ENCODE peak calls at places on chromosome 12, in eight cellular contexts. One of them, this sample, is unnamed.

GRCh38 chr12:103401421-103401820 is 94.3 kb downstream of the C12orf42 start:
- DNase-seq in endodermal cell: peak; percentile 64
- DNase-seq in IMR-90: no peak
- DNase-seq in CD4-positive, alpha-beta memory T cell: peak; percentile 17
- DNase-seq in AG04450: no peak
- DNase-seq in fibroblast of pulmonary artery: no peak
- DNase-seq in A549: no peak
- DNase-seq in adipocyte: no peak
- DNase-seq in this sample: no peak

GRCh38 chr12:49633703-49634311 is 10.4 kb downstream of the PRPF40B start:
- DNase-seq in adipocyte: no peak
- DNase-seq in endodermal cell: no peak
- DNase-seq in AG04450: no peak
- DNase-seq in fibroblast of pulmonary artery: no peak
- DNase-seq in A549: no peak
- DNase-seq in CD4-positive, alpha-beta memory T cell: no peak
- DNase-seq in IMR-90: no peak
- DNase-seq in this sample: no peak

GRCh38 chr12:90959538-90960139 is 4.7 kb upstream of the CCER1 start:
- DNase-seq in endodermal cell: no peak
- DNase-seq in adipocyte: peak; percentile 84
- DNase-seq in AG04450: no peak
- DNase-seq in A549: peak; percentile 29
- DNase-seq in CD4-positive, alpha-beta memory T cell: peak; percentile 22
- DNase-seq in fibroblast of pulmonary artery: peak; percentile 76
- DNase-seq in IMR-90: peak; percentile 58
- DNase-seq in this sample: no peak

GRCh38 chr12:29510591-29511174 is 13.2 kb upstream of the OVCH1 start:
- DNase-seq in A549: no peak
- DNase-seq in adipocyte: no peak
- DNase-seq in fibroblast of pulmonary artery: no peak
- DNase-seq in IMR-90: no peak
- DNase-seq in endodermal cell: no peak
- DNase-seq in AG04450: no peak
- DNase-seq in CD4-positive, alpha-beta memory T cell: no peak
- DNase-seq in this sample: no peak

GRCh38 chr12:51473947-51474346 is 49.3 kb downstream of the SLC4A8 start:
- DNase-seq in AG04450: no peak
- DNase-seq in IMR-90: no peak
- DNase-seq in CD4-positive, alpha-beta memory T cell: no peak
- DNase-seq in A549: no peak
- DNase-seq in endodermal cell: no peak
- DNase-seq in adipocyte: no peak
- DNase-seq in fibroblast of pulmonary artery: no peak
- DNase-seq in this sample: no peak

GRCh38 chr12:132271755-132272092 is 57.7 kb downstream of the GALNT9 start:
- DNase-seq in IMR-90: no peak
- DNase-seq in AG04450: no peak
- DNase-seq in A549: no peak
- DNase-seq in endodermal cell: no peak
- DNase-seq in CD4-positive, alpha-beta memory T cell: no peak
- DNase-seq in adipocyte: no peak
- DNase-seq in fibroblast of pulmonary artery: no peak
- DNase-seq in this sample: no peak

GRCh38 chr12:62814243-62814642 is 120.7 kb downstream of the PPM1H start:
- DNase-seq in adipocyte: no peak
- DNase-seq in IMR-90: no peak
- DNase-seq in A549: no peak
- DNase-seq in fibroblast of pulmonary artery: no peak
- DNase-seq in AG04450: no peak
- DNase-seq in endodermal cell: peak; percentile 24
- DNase-seq in CD4-positive, alpha-beta memory T cell: no peak
- DNase-seq in this sample: no peak

GRCh38 chr12:67677166-67677565 is 28.6 kb downstream of the DYRK2 start:
- DNase-seq in IMR-90: peak; percentile 27
- DNase-seq in adipocyte: no peak
- DNase-seq in AG04450: no peak
- DNase-seq in A549: no peak
- DNase-seq in CD4-positive, alpha-beta memory T cell: no peak
- DNase-seq in endodermal cell: no peak
- DNase-seq in fibroblast of pulmonary artery: no peak
- DNase-seq in this sample: no peak

GRCh38 chr12:64091186-64091585 is 130.9 kb downstream of the KICS2 start:
- DNase-seq in fibroblast of pulmonary artery: no peak
- DNase-seq in AG04450: no peak
- DNase-seq in adipocyte: no peak
- DNase-seq in A549: no peak
- DNase-seq in CD4-positive, alpha-beta memory T cell: no peak
- DNase-seq in IMR-90: no peak
- DNase-seq in endodermal cell: no peak
- DNase-seq in this sample: no peak

GRCh38 chr12:115194857-115195256 is 510.9 kb upstream of the TBX3 start:
- DNase-seq in fibroblast of pulmonary artery: no peak
- DNase-seq in A549: no peak
- DNase-seq in IMR-90: no peak
- DNase-seq in CD4-positive, alpha-beta memory T cell: no peak
- DNase-seq in endodermal cell: no peak
- DNase-seq in AG04450: no peak
- DNase-seq in adipocyte: no peak
- DNase-seq in this sample: no peak

GRCh38 chr12:76417116-76417515 is 68.9 kb upstream of the BBS10 start:
- DNase-seq in fibroblast of pulmonary artery: no peak
- DNase-seq in CD4-positive, alpha-beta memory T cell: no peak
- DNase-seq in AG04450: no peak
- DNase-seq in endodermal cell: no peak
- DNase-seq in IMR-90: no peak
- DNase-seq in A549: no peak
- DNase-seq in adipocyte: no peak
- DNase-seq in this sample: no peak

GRCh38 chr12:48197967-48198618 is 5.0 kb downstream of the OR10AD1 start:
- DNase-seq in AG04450: peak; percentile 65
- DNase-seq in fibroblast of pulmonary artery: peak; percentile 95
- DNase-seq in endodermal cell: peak; percentile 100
- DNase-seq in IMR-90: peak; percentile 87
- DNase-seq in CD4-positive, alpha-beta memory T cell: peak; percentile 89
- DNase-seq in A549: peak; percentile 93
- DNase-seq in adipocyte: peak; percentile 92
- DNase-seq in this sample: peak; percentile 95

GRCh38 chr12:3173912-3174311 is 96.7 kb downstream of the TSPAN9 start:
- DNase-seq in AG04450: no peak
- DNase-seq in A549: no peak
- DNase-seq in adipocyte: no peak
- DNase-seq in fibroblast of pulmonary artery: no peak
- DNase-seq in CD4-positive, alpha-beta memory T cell: no peak
- DNase-seq in IMR-90: no peak
- DNase-seq in endodermal cell: no peak
- DNase-seq in this sample: no peak

DNA sequence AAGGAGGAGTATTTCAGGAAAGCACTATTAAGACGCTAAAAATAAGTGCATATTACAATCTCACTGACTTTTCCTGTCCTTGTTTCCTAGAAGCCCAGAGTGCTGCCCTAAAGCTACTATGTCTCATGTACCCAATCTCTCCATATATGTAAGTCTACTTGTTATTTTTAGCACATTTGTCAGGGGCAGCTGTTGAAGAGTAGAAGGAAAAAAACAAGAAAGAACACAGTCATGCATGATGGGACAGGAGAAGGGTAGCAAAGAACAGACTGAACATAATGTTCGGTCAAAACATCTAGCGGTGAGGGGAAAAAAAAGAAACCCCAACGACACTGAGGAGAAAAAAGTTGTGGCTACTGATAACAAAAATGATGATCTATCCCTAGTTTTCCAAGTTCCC is 14.3 kb downstream of the YBX3 start:
- DNase-seq in A549: no peak
- DNase-seq in AG04450: no peak
- DNase-seq in adipocyte: no peak
- DNase-seq in endodermal cell: no peak
- DNase-seq in IMR-90: no peak
- DNase-seq in fibroblast of pulmonary artery: no peak
- DNase-seq in CD4-positive, alpha-beta memory T cell: no peak
- DNase-seq in this sample: no peak
- H3K4me3 ChIP-seq in A549: no peak overlapping the region
- H3K4me3 ChIP-seq in AG04450: no peak overlapping the region
- H3K4me3 ChIP-seq in adipocyte: no peak overlapping the region
- H3K4me3 ChIP-seq in endodermal cell: no peak overlapping the region
- H3K4me3 ChIP-seq in IMR-90: no peak overlapping the region
- H3K4me3 ChIP-seq in fibroblast of pulmonary artery: no peak overlapping the region
- H3K4me3 ChIP-seq in CD4-positive, alpha-beta memory T cell: no peak overlapping the region
- H3K4me3 ChIP-seq in this sample: no peak overlapping the region

GRCh38 chr12:105084251-105085250 is at the start of gene ALDH1L2:
- DNase-seq in adipocyte: peak; percentile 95
- DNase-seq in A549: peak; percentile 58
- DNase-seq in CD4-positive, alpha-beta memory T cell: peak; percentile 14
- DNase-seq in endodermal cell: peak; percentile 100
- DNase-seq in AG04450: peak; percentile 72
- DNase-seq in IMR-90: peak; percentile 87
- DNase-seq in fibroblast of pulmonary artery: peak; percentile 91
- DNase-seq in this sample: peak; percentile 96
- H3K4me3 ChIP-seq in adipocyte: peak within 1 kb of the TSS; percentile 96
- H3K4me3 ChIP-seq in A549: peak within 1 kb of the TSS; percentile 64
- H3K4me3 ChIP-seq in CD4-positive, alpha-beta memory T cell: no peak within 1 kb of the TSS
- H3K4me3 ChIP-seq in endodermal cell: peak within 1 kb of the TSS; percentile 78
- H3K4me3 ChIP-seq in AG04450: peak within 1 kb of the TSS; percentile 97
- H3K4me3 ChIP-seq in IMR-90: peak within 1 kb of the TSS; percentile 59
- H3K4me3 ChIP-seq in fibroblast of pulmonary artery: peak within 1 kb of the TSS; percentile 91
- H3K4me3 ChIP-seq in this sample: peak within 1 kb of the TSS; percentile 72

GRCh38 chr12:6206327-6206726 is 6.1 kb downstream of the CD9 start:
- DNase-seq in AG04450: no peak
- DNase-seq in A549: no peak
- DNase-seq in CD4-positive, alpha-beta memory T cell: no peak
- DNase-seq in fibroblast of pulmonary artery: no peak
- DNase-seq in IMR-90: no peak
- DNase-seq in endodermal cell: no peak
- DNase-seq in adipocyte: no peak
- DNase-seq in this sample: no peak

GRCh38 chr12:6207254-6207942 is 7.2 kb downstream of the CD9 start:
- DNase-seq in endodermal cell: no peak
- DNase-seq in CD4-positive, alpha-beta memory T cell: no peak
- DNase-seq in AG04450: no peak
- DNase-seq in IMR-90: no peak
- DNase-seq in fibroblast of pulmonary artery: no peak
- DNase-seq in adipocyte: peak; percentile 44
- DNase-seq in A549: no peak
- DNase-seq in this sample: no peak

GRCh38 chr12:6204533-6205143 is 4.4 kb downstream of the CD9 start:
- DNase-seq in endodermal cell: no peak
- DNase-seq in A549: no peak
- DNase-seq in fibroblast of pulmonary artery: peak; percentile 61
- DNase-seq in AG04450: no peak
- DNase-seq in IMR-90: no peak
- DNase-seq in CD4-positive, alpha-beta memory T cell: no peak
- DNase-seq in adipocyte: no peak
- DNase-seq in this sample: no peak

GRCh38 chr12:6205144-6205539 is 4.9 kb downstream of the CD9 start:
- DNase-seq in AG04450: no peak
- DNase-seq in A549: no peak
- DNase-seq in IMR-90: no peak
- DNase-seq in endodermal cell: peak; percentile 88
- DNase-seq in adipocyte: peak; percentile 39
- DNase-seq in CD4-positive, alpha-beta memory T cell: no peak
- DNase-seq in fibroblast of pulmonary artery: peak; percentile 57
- DNase-seq in this sample: no peak

GRCh38 chr12:6205761-6206160 is 5.6 kb downstream of the CD9 start:
- DNase-seq in IMR-90: no peak
- DNase-seq in CD4-positive, alpha-beta memory T cell: no peak
- DNase-seq in AG04450: no peak
- DNase-seq in endodermal cell: no peak
- DNase-seq in fibroblast of pulmonary artery: no peak
- DNase-seq in adipocyte: no peak
- DNase-seq in A549: no peak
- DNase-seq in this sample: no peak
- H3K4me3 ChIP-seq in IMR-90: no peak overlapping the region
- H3K4me3 ChIP-seq in CD4-positive, alpha-beta memory T cell: no peak overlapping the region
- H3K4me3 ChIP-seq in AG04450: no peak overlapping the region
- H3K4me3 ChIP-seq in endodermal cell: no peak overlapping the region
- H3K4me3 ChIP-seq in fibroblast of pulmonary artery: no peak overlapping the region
- H3K4me3 ChIP-seq in adipocyte: no peak overlapping the region
- H3K4me3 ChIP-seq in A549: no peak overlapping the region
- H3K4me3 ChIP-seq in this sample: no peak overlapping the region

DNA sequence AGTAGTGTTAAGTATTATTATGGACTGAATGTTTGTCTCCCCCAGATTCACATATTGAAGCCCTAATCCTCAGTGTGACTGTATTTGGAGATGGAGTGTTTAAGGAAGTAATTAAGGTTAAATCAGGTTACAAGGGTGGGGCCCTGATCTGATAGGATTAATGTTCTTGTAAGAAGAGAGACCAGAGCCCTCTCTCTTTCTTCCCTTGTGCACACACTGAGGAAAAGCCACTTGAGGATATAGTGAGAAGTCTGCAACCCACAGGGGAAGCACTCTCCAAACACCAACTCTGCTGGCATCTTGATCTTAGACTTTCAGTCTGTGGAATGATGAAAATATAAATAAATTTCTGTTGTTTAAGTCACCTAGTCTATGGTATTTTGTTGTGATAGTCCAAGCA is 2.2 kb upstream of the KLRG1 start:
- DNase-seq in adipocyte: no peak
- DNase-seq in IMR-90: no peak
- DNase-seq in endodermal cell: no peak
- DNase-seq in A549: no peak
- DNase-seq in AG04450: no peak
- DNase-seq in fibroblast of pulmonary artery: no peak
- DNase-seq in CD4-positive, alpha-beta memory T cell: no peak
- DNase-seq in this sample: no peak
- H3K4me3 ChIP-seq in adipocyte: no peak overlapping the region
- H3K4me3 ChIP-seq in IMR-90: no peak overlapping the region
- H3K4me3 ChIP-seq in endodermal cell: no peak overlapping the region
- H3K4me3 ChIP-seq in A549: no peak overlapping the region
- H3K4me3 ChIP-seq in AG04450: no peak overlapping the region
- H3K4me3 ChIP-seq in fibroblast of pulmonary artery: no peak overlapping the region
- H3K4me3 ChIP-seq in CD4-positive, alpha-beta memory T cell: no peak overlapping the region
- H3K4me3 ChIP-seq in this sample: no peak overlapping the region

GRCh38 chr12:130956009-130956408 is 2.3 kb downstream of the ADGRD1 start:
- DNase-seq in A549: no peak
- DNase-seq in adipocyte: no peak
- DNase-seq in CD4-positive, alpha-beta memory T cell: no peak
- DNase-seq in endodermal cell: no peak
- DNase-seq in fibroblast of pulmonary artery: no peak
- DNase-seq in IMR-90: no peak
- DNase-seq in AG04450: no peak
- DNase-seq in this sample: no peak

GRCh38 chr12:130955238-130955816 is 1.6 kb downstream of the ADGRD1 start:
- DNase-seq in adipocyte: no peak
- DNase-seq in endodermal cell: peak; percentile 55
- DNase-seq in IMR-90: no peak
- DNase-seq in fibroblast of pulmonary artery: no peak
- DNase-seq in CD4-positive, alpha-beta memory T cell: no peak
- DNase-seq in AG04450: no peak
- DNase-seq in A549: no peak
- DNase-seq in this sample: no peak

GRCh38 chr12:130952545-130952954 is 1.2 kb upstream of the ADGRD1 start:
- DNase-seq in CD4-positive, alpha-beta memory T cell: no peak
- DNase-seq in A549: no peak
- DNase-seq in fibroblast of pulmonary artery: no peak
- DNase-seq in adipocyte: no peak
- DNase-seq in AG04450: no peak
- DNase-seq in IMR-90: no peak
- DNase-seq in endodermal cell: no peak
- DNase-seq in this sample: no peak

GRCh38 chr12:130953783-130954543 is at the start of gene ADGRD1:
- DNase-seq in fibroblast of pulmonary artery: peak; percentile 48
- DNase-seq in CD4-positive, alpha-beta memory T cell: no peak
- DNase-seq in IMR-90: peak; percentile 3
- DNase-seq in A549: peak; percentile 26
- DNase-seq in endodermal cell: peak; percentile 83
- DNase-seq in adipocyte: peak; percentile 2
- DNase-seq in AG04450: no peak
- DNase-seq in this sample: peak; percentile 30

GRCh38 chr12:130954544-130954831 is 781 bp downstream of the ADGRD1 start:
- DNase-seq in fibroblast of pulmonary artery: no peak
- DNase-seq in endodermal cell: no peak
- DNase-seq in AG04450: no peak
- DNase-seq in CD4-positive, alpha-beta memory T cell: no peak
- DNase-seq in adipocyte: no peak
- DNase-seq in A549: no peak
- DNase-seq in IMR-90: no peak
- DNase-seq in this sample: no peak
- H3K4me3 ChIP-seq in fibroblast of pulmonary artery: no peak overlapping the region
- H3K4me3 ChIP-seq in endodermal cell: no peak overlapping the region
- H3K4me3 ChIP-seq in AG04450: no peak overlapping the region
- H3K4me3 ChIP-seq in CD4-positive, alpha-beta memory T cell: no peak overlapping the region
- H3K4me3 ChIP-seq in adipocyte: peak overlapping the region; percentile 84
- H3K4me3 ChIP-seq in A549: no peak overlapping the region
- H3K4me3 ChIP-seq in IMR-90: no peak overlapping the region
- H3K4me3 ChIP-seq in this sample: no peak overlapping the region

This sample was measured in pancreas.